ENCODE peak calls at places on chromosomes 5 and 9, in nine cellular contexts. G is activated CD4-positive, alpha-beta T cell treated with anti-CD3 and anti-CD28 coated beads, Interleukin-2, amount 10 ng/mL, durations not matched to agents 7 days and 5 days; Y is Calu3; I is M059J; Z is kidney; D is osteoblast; X is nephron progenitor cell; P is OCI-M1; M is heart right ventricle. Q is an unnamed sample.

GRCh38 chr5:181153814-181154213 is 6.4 kb downstream of the OR2V2 start:
- DNase-seq in G (no peak), Y (no peak), I (no peak), Z (no peak), D (no peak), X (no peak), P (no peak), M (no peak), Q (no peak)

GRCh38 chr9:71549023-71549422 is 219.3 kb downstream of the CEMIP2 start:
- DNase-seq in G (no peak), Y (no peak), I (no peak), Z (no peak), D (no peak), X (no peak), P (no peak), M (no peak), Q (no peak)

GRCh38 chr9:134496413-134497282 is 145.0 kb upstream of the COL5A1 start:
- DNase-seq in G (no peak), Y (no peak), I (peak), Z (peak), D (peak), X (no peak), P (no peak), M (no peak), Q (no peak)

GRCh38 chr9:125603478-125604021 is 103.5 kb downstream of the MAPKAP1 start:
- DNase-seq in G (no peak), Y (no peak), I (no peak), Z (no peak), D (no peak), X (no peak), P (no peak), M (no peak), Q (no peak)

GRCh38 chr5:137639645-137640044 is 96.2 kb downstream of the KLHL3 start:
- DNase-seq in G (no peak), Y (no peak), I (no peak), Z (no peak), D (no peak), X (no peak), P (no peak), M (no peak), Q (no peak)

GRCh38 chr5:130652178-130652577 is 512.9 kb downstream of the HINT1 start:
- DNase-seq in G (no peak), Y (no peak), I (peak), Z (no peak), D (peak), X (no peak), P (no peak), M (no peak), Q (no peak)

GRCh38 chr5:65546141-65546540 is 16.8 kb downstream of the CENPK start:
- DNase-seq in G (no peak), Y (no peak), I (no peak), Z (no peak), D (no peak), X (no peak), P (no peak), M (no peak), Q (no peak)

GRCh38 chr5:51053361-51053760 is 329.9 kb upstream of the ISL1 start:
- DNase-seq in G (no peak), Y (no peak), I (no peak), Z (no peak), D (no peak), X (no peak), P (no peak), M (no peak), Q (no peak)

GRCh38 chr5:132459031-132459982 is 31.3 kb downstream of the IRF1 start:
- DNase-seq in G (no peak), Y (peak), I (peak), Z (no peak), D (peak), X (no peak), P (peak), M (no peak), Q (peak)

GRCh38 chr9:112711050-112711689 is 6.7 kb downstream of the INIP start:
- DNase-seq in G (no peak), Y (no peak), I (peak), Z (no peak), D (peak), X (no peak), P (peak), M (no peak), Q (peak)

GRCh38 chr5:80860934-80861613 is 99.1 kb upstream of the RASGRF2 start:
- DNase-seq in G (no peak), Y (no peak), I (no peak), Z (no peak), D (no peak), X (no peak), P (no peak), M (no peak), Q (no peak)

Q was measured in KBM-7.